ENCODE peak calls at places on chromosomes 4 and X, in six cellular contexts. F is IMR-90, A is heart right ventricle, C is fibroblast of the aortic adventitia, H is endodermal cell, S is fibroblast of pulmonary artery. Q is an unnamed sample.

GRCh38 chr4:145988628-145989027 is 50.0 kb upstream of the ZNF827 start:
- DNase-seq in A (no peak), H (no peak), C (no peak), S (no peak), F (no peak), Q (no peak)

GRCh38 chrX:71616672-71617529 is 1.4 kb downstream of the CXCR3 start:
- DNase-seq in S (no peak), C (no peak), H (peak; percentile 51), F (no peak), A (no peak), Q (no peak)

GRCh38 chr4:116925900-116926457 is 159.4 kb downstream of the TRAM1L1 start:
- DNase-seq in S (no peak), F (no peak), A (peak; percentile 6), H (peak; percentile 86), C (no peak), Q (no peak)

GRCh38 chrX:71173440-71173839 is 28.8 kb downstream of the NLGN3 start:
- DNase-seq in A (no peak), H (no peak), F (no peak), S (no peak), C (no peak), Q (no peak)

GRCh38 chrX:37060999-37061398 is 52.8 kb downstream of the FAM47C start:
- DNase-seq in H (peak; percentile 66), F (peak; percentile 41), C (peak; percentile 44), A (no peak), S (peak; percentile 56), Q (peak; percentile 4)

GRCh38 chr4:7941111-7942018 is 1.7 kb upstream of the AFAP1 start:
- DNase-seq in S (no peak), C (no peak), H (peak; percentile 86), F (no peak), A (no peak), Q (no peak)

GRCh38 chr4:169770411-169770810 is 12.7 kb upstream of the HPF1 start:
- DNase-seq in A (no peak), H (no peak), S (no peak), C (no peak), F (no peak), Q (no peak)

GRCh38 chrX:37684918-37685317 is 673 bp upstream of the XK start:
- DNase-seq in A (no peak), H (no peak), F (no peak), S (no peak), C (no peak), Q (no peak)

GRCh38 chrX:40603446-40603845 is 19.8 kb upstream of the MPC1L start:
- DNase-seq in F (no peak), H (no peak), C (no peak), S (no peak), A (no peak), Q (no peak)

GRCh38 chr4:2330119-2331042 is 68.5 kb upstream of the MXD4 start:
- DNase-seq in F (peak; percentile 95), H (no peak), A (no peak), C (peak; percentile 94), S (peak; percentile 92), Q (no peak)

GRCh38 chr4:53586121-53586816 is 5.0 kb downstream of the LNX1 start:
- DNase-seq in S (peak; percentile 95), H (no peak), A (no peak), C (peak; percentile 94), F (peak; percentile 99), Q (no peak)

GRCh38 chr4:26320159-26320452 is 708 bp upstream of the RBPJ start:
- DNase-seq in S (peak; percentile 37), C (peak; percentile 37), A (no peak), F (peak; percentile 28), H (no peak), Q (no peak)

GRCh38 chrX:13750812-13751211 is 16.3 kb downstream of the OFD1 start:
- DNase-seq in S (no peak), A (no peak), H (no peak), C (no peak), F (no peak), Q (no peak)

GRCh38 chrX:120456973-120457372 is 12.1 kb downstream of the LAMP2 start:
- DNase-seq in H (no peak), A (no peak), F (peak; percentile 21), S (no peak), C (peak; percentile 41), Q (no peak)

GRCh38 chrX:8868070-8868795 is 67.0 kb upstream of the FAM9A start:
- DNase-seq in H (no peak), A (no peak), F (peak; percentile 95), C (peak; percentile 21), S (peak; percentile 82), Q (no peak)

GRCh38 chr4:87120411-87121162 is 99.8 kb downstream of the KLHL8 start:
- DNase-seq in C (peak; percentile 54), F (peak; percentile 87), A (peak; percentile 40), S (no peak), H (no peak), Q (no peak)

DNA sequence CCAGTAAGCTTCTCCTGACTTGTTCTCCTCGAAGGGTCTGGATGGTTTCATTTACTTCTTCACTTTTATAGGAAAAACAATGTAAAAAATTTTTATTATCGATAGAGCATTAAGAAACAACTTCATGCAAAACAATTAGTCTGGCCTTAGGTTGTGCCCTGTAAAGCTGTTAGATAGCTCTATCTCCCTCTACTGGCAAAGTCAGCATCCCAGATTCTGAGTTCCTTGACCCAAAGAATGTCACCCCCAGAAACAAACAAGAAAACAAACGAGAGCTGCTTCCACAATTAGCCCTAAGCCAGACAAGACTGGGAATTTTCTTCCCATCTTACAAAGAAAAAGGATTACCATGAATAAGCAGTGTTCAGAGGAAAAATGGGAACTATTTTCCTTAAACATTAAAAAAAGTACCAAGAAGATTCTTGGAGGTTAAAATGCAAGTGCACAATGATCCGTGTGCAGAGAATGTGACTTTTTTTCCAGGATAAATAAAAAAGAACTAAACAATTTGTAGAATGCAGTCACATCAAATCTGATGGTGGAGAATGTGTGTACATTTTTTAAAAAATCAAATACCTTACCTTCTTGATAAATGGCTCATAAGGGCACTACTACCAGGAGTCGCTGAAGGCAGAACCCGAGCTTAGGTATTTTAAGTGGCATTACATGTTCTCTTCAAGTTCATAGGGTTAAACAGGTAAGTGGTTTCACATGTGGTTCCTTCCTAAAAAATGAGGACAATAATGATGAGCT is 293.2 kb downstream of the FBXO8 start:
- DNase-seq in C (peak; percentile 81), H (peak; percentile 57), S (peak; percentile 79), F (peak; percentile 46), A (no peak), Q (no peak)
- TF ChIP-seq CTCF in C (peak; percentile 81), H (peak; percentile 86), S (peak; percentile 81), F (peak; percentile 56), A (peak; percentile 61), Q (peak; percentile 69)

DNA sequence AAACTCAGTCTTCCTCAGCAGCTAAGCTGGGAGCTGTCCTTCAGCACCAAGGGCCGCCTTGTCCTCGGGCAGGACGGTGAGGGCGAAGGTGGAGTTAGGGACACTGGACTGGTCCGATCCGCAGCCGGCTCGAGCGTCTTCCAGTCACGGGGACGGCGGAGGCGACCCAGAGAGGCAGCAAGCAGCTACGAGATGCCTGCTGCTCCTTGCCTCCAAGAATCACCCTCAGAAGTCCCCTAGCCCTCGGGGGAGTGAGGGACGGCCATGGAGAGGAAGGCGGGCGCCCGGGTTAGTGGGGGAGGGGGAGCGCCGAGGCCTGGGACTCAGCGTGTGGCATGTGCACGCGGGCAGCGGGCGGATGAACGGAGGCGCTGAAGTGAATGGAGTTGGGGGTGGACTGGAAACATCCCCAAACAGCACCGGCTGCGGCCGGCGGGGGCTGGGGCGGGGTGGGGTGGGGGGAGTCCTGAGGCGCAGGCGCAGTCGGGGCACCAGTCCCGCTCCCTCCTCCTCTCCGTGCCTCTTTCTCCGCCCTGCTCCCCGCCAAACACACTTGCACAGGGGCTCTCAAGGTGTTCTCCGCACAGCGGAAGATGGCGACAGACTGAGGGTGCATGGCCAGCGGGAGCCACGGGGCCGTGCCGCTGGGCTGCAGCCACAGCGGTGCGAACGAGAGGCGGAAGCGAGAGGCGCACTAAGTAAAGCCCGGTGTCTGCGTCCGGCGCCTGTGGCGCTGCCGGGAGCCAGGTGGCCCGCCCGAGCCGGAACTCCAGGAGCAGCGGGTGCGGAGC is at the start of gene NALF2:
- DNase-seq in A (peak; percentile 56), F (peak; percentile 11), H (peak; percentile 93), S (peak; percentile 70), C (peak; percentile 18), Q (no peak)
- TF ChIP-seq CTCF in A (no peak), F (no peak), H (no peak), S (no peak), C (no peak), Q (no peak)

DNA sequence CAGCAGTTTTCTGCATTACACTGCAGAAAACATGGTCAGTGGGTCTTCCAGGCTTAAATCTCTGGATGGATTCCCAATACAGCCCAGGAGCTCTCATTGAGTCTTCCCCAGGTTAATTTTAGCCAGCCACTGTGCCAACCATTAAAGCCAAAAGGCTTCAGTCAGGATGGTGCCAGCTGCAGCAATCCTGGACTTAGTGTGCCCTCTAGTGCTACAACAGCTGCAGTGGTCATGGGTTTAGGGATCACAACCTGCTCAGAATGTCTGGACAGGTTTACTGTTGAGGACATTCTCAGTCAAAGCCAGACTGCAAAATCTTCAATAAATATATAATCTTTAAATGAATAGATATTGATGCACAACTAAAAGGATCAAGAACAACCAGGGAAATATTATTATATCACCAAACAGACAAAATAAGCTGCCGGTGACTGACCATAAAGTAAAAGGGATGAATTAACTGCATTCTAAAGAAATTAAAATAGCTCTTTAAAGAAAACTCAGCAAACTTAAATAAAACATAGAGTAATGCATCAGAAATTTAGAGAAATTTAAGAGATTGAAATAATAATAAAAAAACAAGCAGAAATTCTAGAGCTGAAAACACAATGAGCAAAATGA is 639.9 kb downstream of the SPOCK3 start:
- DNase-seq in S (peak; percentile 74), A (peak; percentile 10), F (no peak), H (peak; percentile 85), C (peak; percentile 76), Q (no peak)
- TF ChIP-seq CTCF in S (peak; percentile 91), A (no peak), F (peak; percentile 23), H (peak; percentile 91), C (peak; percentile 92), Q (peak; percentile 84)

GRCh38 chr4:113684534-113685091 is 76.9 kb downstream of the CAMK2D start:
- DNase-seq in F (peak; percentile 84), H (peak; percentile 70), C (peak; percentile 56), A (peak; percentile 54), S (peak; percentile 52), Q (no peak)
- TF ChIP-seq CTCF in F (peak; percentile 52), H (peak; percentile 68), C (peak; percentile 53), A (peak; percentile 62), S (peak; percentile 41), Q (peak; percentile 40)

DNA sequence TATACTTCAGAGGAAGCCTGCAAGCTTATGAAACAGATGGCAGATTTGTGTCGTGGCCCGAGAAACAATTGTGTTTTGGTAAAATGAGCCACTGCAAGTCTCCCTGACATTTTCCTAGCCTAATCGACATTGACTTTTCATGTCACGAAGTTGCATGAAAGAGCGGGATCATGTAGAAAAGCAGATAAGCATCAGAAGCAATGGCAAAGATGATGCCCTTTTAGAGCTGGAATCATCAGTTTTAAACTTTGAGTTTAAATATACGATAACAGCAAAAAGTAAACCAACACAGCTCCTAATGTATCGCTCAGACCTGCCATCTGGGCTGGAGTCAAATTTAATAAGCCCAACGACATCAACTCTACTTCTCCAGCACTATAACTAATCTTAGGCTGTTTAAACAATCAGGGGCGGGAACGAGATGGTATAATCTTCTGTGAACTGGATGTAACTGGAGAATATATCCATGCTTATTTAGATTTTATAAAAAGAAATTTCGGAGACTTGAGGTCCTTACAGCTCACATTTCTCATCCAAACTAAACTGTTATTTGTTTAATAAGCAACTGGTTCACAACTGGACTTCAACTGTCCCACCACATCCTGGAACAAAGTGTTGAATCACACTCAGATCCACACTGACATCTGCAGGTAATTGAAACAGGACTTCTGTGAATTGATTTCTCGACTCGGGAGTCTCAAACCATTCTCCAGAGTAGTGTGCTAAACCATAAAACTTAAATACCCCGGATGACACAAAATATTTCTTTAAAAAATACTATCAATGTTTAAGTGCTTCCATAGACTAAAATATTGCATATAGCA is 95.1 kb upstream of the PLAC1 start:
- DNase-seq in C (peak; percentile 74), S (peak; percentile 79), A (no peak), H (no peak), F (peak; percentile 65), Q (no peak)
- TF ChIP-seq CTCF in C (peak; percentile 43), S (peak; percentile 32), A (peak; percentile 56), H (no peak), F (peak; percentile 37), Q (peak; percentile 53)